ENCODE peak calls at places on chromosome 22, in five cellular contexts. G is fibroblast of lung; V is upper lobe of right lung; X is CD8-positive, alpha-beta memory T cell; Y is CD8-positive, alpha-beta T cell. O is an unnamed sample. For H3K4me1, H3K27me3 and H3K9me3, the result is how much of the 10 kb centered on the place peaks cover.

GRCh38 chr22:46193898-46194310 is 43.6 kb downstream of the PPARA start:
- DNase-seq in G (no peak), V (no peak), Y (no peak), X (no peak), O (peak)

GRCh38 chr22:44676441-44677298 is 25.3 kb upstream of the PRR5 start:
- DNase-seq in X (no peak), Y (no peak), G (no peak), V (no peak), O (peak)

GRCh38 chr22:35685731-35686130 is 31.9 kb upstream of the APOL5 start:
- DNase-seq in G (no peak), V (no peak), X (no peak), Y (no peak), O (no peak)

GRCh38 chr22:44406581-44407403 is 91.2 kb downstream of the RTL6 start:
- DNase-seq in V (peak), X (no peak), G (no peak), Y (no peak), O (peak)

GRCh38 chr22:35114296-35114980 is 48.5 kb downstream of the ISX start:
- DNase-seq in X (no peak), Y (no peak), V (no peak), G (no peak), O (no peak)

GRCh38 chr22:23522642-23523251 is 57.3 kb downstream of the IGLL1 start:
- DNase-seq in G (no peak), Y (no peak), V (peak), X (no peak), O (peak)

GRCh38 chr22:42683599-42684283 is 34.5 kb upstream of the CYB5R3 start:
- DNase-seq in V (no peak), X (no peak), G (peak), Y (no peak), O (peak)

GRCh38 chr22:20206709-20207215 is 55.9 kb upstream of the CCDC188 start:
- DNase-seq in X (no peak), Y (no peak), V (peak), G (peak), O (no peak)

GRCh38 chr22:23302171-23303002 is 122.1 kb downstream of the BCR start:
- DNase-seq in X (no peak), G (no peak), Y (no peak), V (no peak), O (no peak)

GRCh38 chr22:49753961-49754673 is 73.6 kb downstream of the BRD1 start:
- DNase-seq in Y (no peak), V (peak), X (no peak), G (no peak), O (no peak)

GRCh38 chr22:29016067-29016938 is 45.3 kb downstream of the C22orf31 start:
- DNase-seq in X (no peak), V (no peak), Y (no peak), G (no peak), O (no peak)

GRCh38 chr22:22616636-22617035 is 27.8 kb upstream of the GGTLC2 start:
- DNase-seq in Y (no peak), V (no peak), G (no peak), X (no peak), O (no peak)

GRCh38 chr22:32353840-32354239 is 3.8 kb upstream of the RFPL3 start:
- DNase-seq in V (no peak), X (no peak), Y (no peak), G (no peak), O (no peak)

GRCh38 chr22:31947296-31947695 is 3.0 kb downstream of the YWHAH start:
- DNase-seq in V (no peak), X (no peak), G (no peak), Y (no peak), O (no peak)

GRCh38 chr22:49525776-49526535 is 301.7 kb downstream of the BRD1 start:
- DNase-seq in X (no peak), Y (no peak), V (no peak), G (no peak), O (no peak)

GRCh38 chr22:26002456-26002855 is 166.8 kb upstream of the SEZ6L start:
- DNase-seq in Y (no peak), X (no peak), G (no peak), V (no peak), O (no peak)

GRCh38 chr22:28917747-28918543 is 34.6 kb downstream of the ZNRF3 start:
- DNase-seq in V (peak), G (peak), X (no peak), Y (no peak), O (no peak)

GRCh38 chr22:31620756-31621480 is 41.1 kb downstream of the PISD start:
- DNase-seq in Y (no peak), G (no peak), X (no peak), V (no peak), O (no peak)

GRCh38 chr22:46429327-46429853 is 93.9 kb downstream of the TRMU start:
- DNase-seq in X (no peak), V (peak), G (no peak), Y (no peak), O (no peak)

GRCh38 chr22:29071261-29072045 is 1.4 kb upstream of the KREMEN1 start:
- DNase-seq in X (peak), V (peak), G (peak), Y (no peak), O (peak)

GRCh38 chr22:19844423-19845368 is 10.0 kb downstream of the GNB1L start:
- DNase-seq in V (peak), X (no peak), G (no peak), Y (no peak), O (peak)

GRCh38 chr22:29348956-29349355 is 33.5 kb upstream of the RASL10A start:
- DNase-seq in X (no peak), V (no peak), G (no peak), Y (no peak), O (no peak)

GRCh38 chr22:43118953-43119458 is 8.5 kb downstream of the BIK start:
- DNase-seq in X (no peak), V (no peak), Y (no peak), G (no peak), O (no peak)

GRCh38 chr22:46063861-46064235 is 86.5 kb upstream of the PPARA start:
- DNase-seq in V (peak), Y (no peak), X (no peak), G (no peak), O (no peak)

GRCh38 chr22:19607198-19608113 is 83.2 kb upstream of the CLDN5 start:
- DNase-seq in X (no peak), G (no peak), V (peak), Y (no peak), O (no peak)

GRCh38 chr22:17217179-17217578 is 2.1 kb downstream of the ADA2 start:
- DNase-seq in G (no peak), X (peak), Y (no peak), V (no peak), O (no peak)

GRCh38 chr22:47043835-47044721 is 281.6 kb downstream of the TBC1D22A start:
- DNase-seq in Y (no peak), G (peak), X (no peak), V (peak), O (no peak)

GRCh38 chr22:49825436-49825835 is 2.2 kb downstream of the BRD1 start:
- DNase-seq in Y (no peak), V (no peak), X (no peak), G (peak), O (peak)

GRCh38 chr22:29555065-29555644 is 1.6 kb upstream of the THOC5 start:
- DNase-seq in G (peak), Y (no peak), X (no peak), V (no peak), O (peak)

GRCh38 chr22:27752771-27753170 is 48.8 kb downstream of the MN1 start:
- DNase-seq in V (no peak), Y (no peak), G (no peak), X (no peak), O (peak)

GRCh38 chr22:27801197-27801615 is 350 bp downstream of the MN1 start:
- DNase-seq in Y (no peak), X (no peak), V (peak), G (no peak), O (peak)

GRCh38 chr22:31102441-31103081 is 4.8 kb downstream of the SELENOM start:
- DNase-seq in G (peak), X (no peak), Y (no peak), V (no peak), O (peak)

GRCh38 chr22:20567993-20568417 is 60.6 kb downstream of the MED15 start:
- DNase-seq in X (no peak), G (peak), Y (no peak), V (peak), O (peak)

GRCh38 chr22:44659140-44659539 is 42.9 kb upstream of the PRR5 start:
- DNase-seq in G (no peak), Y (no peak), X (no peak), V (no peak), O (peak)

GRCh38 chr22:45554861-45555260 is 52.2 kb downstream of the FBLN1 start:
- DNase-seq in V (no peak), G (no peak), Y (no peak), X (no peak), O (no peak)

GRCh38 chr22:45462034-45462655 is 40.5 kb upstream of the FBLN1 start:
- DNase-seq in Y (no peak), V (no peak), X (no peak), G (no peak), O (no peak)

GRCh38 chr22:21582801-21583740 is 15.6 kb downstream of the UBE2L3 start:
- DNase-seq in G (no peak), Y (no peak), X (no peak), V (no peak), O (no peak)

GRCh38 chr22:37365950-37366349 is 61.3 kb downstream of the ELFN2 start:
- DNase-seq in Y (no peak), V (no peak), X (no peak), G (no peak), O (no peak)
- H3K4me1 ChIP-seq in Y (under half), V (under half), X (under half), G (under half), O (under half)

GRCh38 chr22:36873614-36874308 is 13.0 kb downstream of the NCF4 start:
- DNase-seq in X (no peak), G (peak), Y (no peak), V (peak), O (peak)
- H3K27me3 ChIP-seq in X (under half), G (under half), Y (under half), V (under half), O (half or more)

GRCh38 chr22:39718206-39718605 is 147.7 kb downstream of the CACNA1I start:
- DNase-seq in X (no peak), V (peak), Y (no peak), G (no peak), O (no peak)
- H3K9me3 ChIP-seq in X (under half), V (under half), Y (under half), G (under half), O (under half)

GRCh38 chr22:40853330-40853729 is 3.1 kb downstream of the ST13 start:
- DNase-seq in Y (no peak), X (no peak), V (no peak), G (no peak), O (peak)
- H3K4me1 ChIP-seq in Y (under half), X (under half), V (under half), G (under half), O (under half)